ENCODE peak calls at places on chromosome 17, in four cellular contexts. G, F, Y and Z are unnamed samples.

GRCh38 chr17:60863892-60864673 is 186.4 kb downstream of the BCAS3 start:
- DNase-seq in G (no peak), F (no peak), Y (peak), Z (no peak)

GRCh38 chr17:20008242-20009051 is 712 bp upstream of the SPECC1 start:
- DNase-seq in G (no peak), F (peak), Y (no peak), Z (peak)

GRCh38 chr17:18141210-18141803 is 32.8 kb downstream of the MYO15A start:
- DNase-seq in G (peak), F (peak), Y (peak), Z (no peak)

GRCh38 chr17:58402679-58403078 is 14.7 kb downstream of the RNF43 start:
- DNase-seq in G (no peak), F (no peak), Y (peak), Z (no peak)

GRCh38 chr17:79897243-79898063 is 58.2 kb upstream of the CBX4 start:
- DNase-seq in G (no peak), F (no peak), Y (no peak), Z (no peak)

GRCh38 chr17:78495634-78496033 is 81.6 kb downstream of the DNAH17 start:
- DNase-seq in G (no peak), F (no peak), Y (no peak), Z (no peak)

GRCh38 chr17:44522883-44523671 is 19.9 kb upstream of the GPATCH8 start:
- DNase-seq in G (no peak), F (peak), Y (peak), Z (peak)

GRCh38 chr17:69551212-69552010 is 136.9 kb downstream of the MAP2K6 start:
- DNase-seq in G (no peak), F (no peak), Y (no peak), Z (no peak)

GRCh38 chr17:78923660-78924453 is 1.3 kb downstream of the TIMP2 start:
- DNase-seq in G (no peak), F (peak), Y (no peak), Z (peak)

GRCh38 chr17:60372790-60373483 is 19.0 kb downstream of the USP32 start:
- DNase-seq in G (no peak), F (no peak), Y (peak), Z (no peak)

GRCh38 chr17:37490638-37491614 is 1.2 kb downstream of the DUSP14 start:
- DNase-seq in G (no peak), F (peak), Y (peak), Z (peak)

GRCh38 chr17:44829558-44830358 is at the start of gene GJC1:
- DNase-seq in G (no peak), F (peak), Y (no peak), Z (peak)

GRCh38 chr17:77466140-77466539 is 325.4 kb downstream of the SEC14L1 start:
- DNase-seq in G (no peak), F (no peak), Y (no peak), Z (no peak)
- H3K4me3 ChIP-seq in G (no peak), F (no peak), Y (no peak), Z (no peak)

DNA sequence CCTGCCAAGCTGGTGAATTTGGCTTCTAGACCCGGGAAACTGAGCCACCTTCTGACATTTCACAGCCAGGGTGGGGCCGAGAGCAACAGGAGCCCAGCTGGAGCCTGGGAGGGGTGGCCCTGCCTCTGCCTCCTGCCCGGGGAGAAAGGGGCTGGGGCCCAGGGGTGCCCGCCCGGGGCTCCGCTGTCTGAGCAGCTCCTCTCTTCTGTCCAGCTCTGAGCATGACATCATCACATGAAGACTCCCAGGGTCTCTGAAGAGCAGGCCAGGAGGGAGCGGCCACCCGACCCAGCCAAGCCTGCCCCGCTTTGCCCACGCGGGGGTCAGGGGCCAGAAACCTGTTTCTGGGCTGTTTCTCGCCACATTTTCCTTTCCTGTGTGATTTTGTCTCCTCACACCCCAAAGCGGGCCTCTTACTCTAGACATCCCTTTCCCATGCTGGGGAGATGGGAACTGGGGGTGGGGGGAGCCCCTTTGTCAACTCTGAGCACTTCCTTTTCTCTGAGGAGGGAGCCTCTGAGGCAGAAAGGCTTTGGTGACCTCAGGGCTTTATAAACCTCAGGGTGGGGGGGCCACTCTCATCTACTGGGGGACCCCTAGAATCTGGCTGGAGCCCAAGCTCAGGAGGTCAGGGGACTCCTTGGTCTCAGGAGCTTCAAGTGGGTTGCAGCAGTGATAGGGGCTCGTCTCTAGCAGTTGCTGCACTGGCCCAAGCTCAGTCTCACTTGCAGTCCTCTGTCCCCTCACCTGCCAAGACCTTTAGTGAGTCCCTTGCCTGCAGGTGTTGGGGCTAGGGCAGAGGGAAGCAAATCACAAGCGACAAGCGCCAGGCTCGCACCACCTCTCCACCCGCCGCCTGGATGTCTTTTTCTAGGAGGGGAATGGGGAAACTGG is 7.6 kb downstream of the UBALD2 start:
- DNase-seq in G (no peak), F (no peak), Y (no peak), Z (peak)
- H3K4me3 ChIP-seq in G (no peak), F (peak), Y (no peak), Z (peak)

GRCh38 chr17:40343126-40344119 is 21.1 kb downstream of the GJD3 start:
- DNase-seq in G (no peak), F (peak), Y (no peak), Z (peak)
- H3K4me3 ChIP-seq in G (peak), F (peak), Y (peak), Z (peak)

GRCh38 chr17:62702746-62703268 is 75.3 kb downstream of the MRC2 start:
- DNase-seq in G (no peak), F (no peak), Y (no peak), Z (no peak)
- H3K4me3 ChIP-seq in G (no peak), F (no peak), Y (no peak), Z (no peak)